ENCODE peak calls at places on chromosomes 11 and 22, in five cellular contexts. U, F, I, Q and W are unnamed samples.

GRCh38 chr11:2387266-2387982 is 10.3 kb downstream of the CD81 start:
- DNase-seq in U (no peak), F (no peak), I (no peak), Q (no peak), W (peak)

GRCh38 chr11:57792060-57792541 is 30.5 kb downstream of the CTNND1 start:
- DNase-seq in U (no peak), F (peak), I (peak), Q (peak), W (peak)

GRCh38 chr11:134597452-134597851 is 185.4 kb upstream of the B3GAT1 start:
- DNase-seq in U (no peak), F (no peak), I (no peak), Q (no peak), W (no peak)

GRCh38 chr11:34305095-34305692 is 52.6 kb downstream of the ABTB2 start:
- DNase-seq in U (no peak), F (no peak), I (no peak), Q (no peak), W (peak)

GRCh38 chr11:60910711-60911366 is 3.1 kb upstream of the TMEM109 start:
- DNase-seq in U (no peak), F (no peak), I (peak), Q (no peak), W (no peak)

GRCh38 chr22:43273902-43274484 is 69.2 kb downstream of the SCUBE1 start:
- DNase-seq in U (peak), F (peak), I (peak), Q (no peak), W (peak)

GRCh38 chr22:38267086-38267485 is 5.7 kb downstream of the TMEM184B start:
- DNase-seq in U (no peak), F (no peak), I (peak), Q (no peak), W (peak)

GRCh38 chr11:2563216-2564007 is 118.6 kb downstream of the KCNQ1 start:
- DNase-seq in U (no peak), F (no peak), I (no peak), Q (no peak), W (no peak)

GRCh38 chr11:12245091-12245490 is 132.3 kb upstream of the PARVA start:
- DNase-seq in U (no peak), F (no peak), I (no peak), Q (no peak), W (no peak)

GRCh38 chr11:37973926-37974325 is 1375.9 kb upstream of the RAG2 start:
- DNase-seq in U (no peak), F (no peak), I (no peak), Q (no peak), W (peak)

GRCh38 chr11:69477111-69477510 is 4.4 kb upstream of the LINC01488 start:
- DNase-seq in U (no peak), F (no peak), I (no peak), Q (no peak), W (no peak)

GRCh38 chr11:85170184-85170583 is 457.0 kb downstream of the DLG2 start:
- DNase-seq in U (no peak), F (no peak), I (no peak), Q (no peak), W (peak)

GRCh38 chr11:30370164-30370563 is 47.3 kb downstream of the ARL14EP start:
- DNase-seq in U (no peak), F (no peak), I (no peak), Q (no peak), W (no peak)

GRCh38 chr11:38460901-38461300 is 1862.9 kb upstream of the RAG2 start:
- DNase-seq in U (peak), F (no peak), I (peak), Q (no peak), W (peak)

GRCh38 chr11:118915396-118915795 is 10.3 kb downstream of the BCL9L start:
- DNase-seq in U (no peak), F (no peak), I (no peak), Q (no peak), W (no peak)

GRCh38 chr11:76788661-76789442 is 5.7 kb downstream of the TSKU start:
- DNase-seq in U (no peak), F (peak), I (no peak), Q (peak), W (no peak)

GRCh38 chr22:20008221-20008995 is 8.2 kb downstream of the ARVCF start:
- DNase-seq in U (no peak), F (no peak), I (no peak), Q (no peak), W (no peak)

GRCh38 chr11:105372214-105372613 is 232.6 kb upstream of the CARD18 start:
- DNase-seq in U (no peak), F (no peak), I (no peak), Q (no peak), W (no peak)

GRCh38 chr11:78192223-78192719 is 3.6 kb downstream of the USP35 start:
- DNase-seq in U (no peak), F (peak), I (peak), Q (no peak), W (no peak)

GRCh38 chr11:70796601-70797000 is 398.3 kb downstream of the CTTN start:
- DNase-seq in U (no peak), F (no peak), I (peak), Q (no peak), W (no peak)

GRCh38 chr11:111561306-111561705 is 20.8 kb downstream of the LAYN start:
- DNase-seq in U (no peak), F (no peak), I (no peak), Q (no peak), W (no peak)

GRCh38 chr11:112159098-112159761 is 4.7 kb downstream of the IL18 start:
- DNase-seq in U (no peak), F (no peak), I (peak), Q (no peak), W (no peak)

GRCh38 chr11:34425863-34426262 is 12.9 kb upstream of the CAT start:
- DNase-seq in U (no peak), F (no peak), I (peak), Q (no peak), W (peak)